ENCODE peak calls at places on chromosomes 6 and 20, in ten cellular contexts. T is A549; Y is stimulated activated CD4-positive, alpha-beta T cell treated with anti-CD3 and anti-CD28 coated beads, Interleukin-2, amount 100 ng/mL, for 24 hours; H is adrenal gland; W is NCI-H1694; I is WTC11; P is stimulated activated effector memory CD8-positive, alpha-beta T cell treated with anti-CD3 and anti-CD28 coated beads, Interleukin-12 subunit alpha, Interleukin-12 subunit beta, amount 100 ng/mL, for 72 hours; K is C1 segment of cervical spinal cord; B is SJSA1; Z is Ammon's horn. L is an unnamed sample.

GRCh38 chr6:41549673-41550072 is 3.5 kb downstream of the FOXP4 start:
- DNase-seq in W (no peak), H (no peak), I (no peak), P (no peak), Y (no peak), Z (no peak), B (no peak), K (no peak), T (no peak), L (no peak)

GRCh38 chr20:59020938-59021551 is 1.8 kb downstream of the TUBB1 start:
- DNase-seq in T (no peak), Y (peak; percentile 11), P (no peak), Z (no peak), I (no peak), H (no peak), W (no peak), B (no peak), K (no peak), L (no peak)

GRCh38 chr20:36309643-36310042 is 3.5 kb downstream of the DLGAP4 start:
- DNase-seq in P (no peak), Y (no peak), B (peak; percentile 27), T (no peak), I (no peak), Z (no peak), W (no peak), H (no peak), K (no peak), L (no peak)

GRCh38 chr20:50085481-50086365 is 27.2 kb downstream of the UBE2V1 start:
- DNase-seq in H (peak; percentile 53), K (no peak), P (no peak), I (peak; percentile 50), W (peak; percentile 47), Z (peak; percentile 82), T (peak; percentile 70), Y (peak; percentile 36), B (no peak), L (peak; percentile 82)

GRCh38 chr20:10374036-10374435 is 60.0 kb downstream of the MKKS start:
- DNase-seq in B (no peak), K (no peak), H (no peak), Y (no peak), Z (no peak), P (no peak), T (no peak), I (no peak), W (no peak), L (no peak)

GRCh38 chr20:3222635-3223600 is 13.6 kb downstream of the ITPA start:
- DNase-seq in H (no peak), I (no peak), T (peak; percentile 69), B (no peak), Y (no peak), W (peak; percentile 65), Z (no peak), K (no peak), P (no peak), L (no peak)

GRCh38 chr20:53941680-53942079 is 128.7 kb downstream of the BCAS1 start:
- DNase-seq in K (no peak), Z (no peak), H (no peak), T (no peak), W (no peak), Y (no peak), P (no peak), I (no peak), B (no peak), L (no peak)

GRCh38 chr6:160036790-160037206 is 67.9 kb downstream of the IGF2R start:
- DNase-seq in Y (no peak), Z (no peak), W (no peak), K (no peak), I (no peak), T (no peak), H (peak; percentile 58), B (no peak), P (no peak), L (no peak)

GRCh38 chr20:33787253-33787891 is 23.8 kb upstream of the CHMP4B start:
- DNase-seq in Z (no peak), H (no peak), Y (no peak), I (no peak), T (no peak), W (no peak), K (no peak), P (no peak), B (no peak), L (no peak)

GRCh38 chr6:133947302-133947900 is 5.6 kb upstream of the TBPL1 start:
- DNase-seq in Z (no peak), T (no peak), H (no peak), Y (no peak), W (peak; percentile 85), P (no peak), I (no peak), K (no peak), B (no peak), L (peak; percentile 86)

GRCh38 chr20:58021481-58021880 is 207.0 kb downstream of the ANKRD60 start:
- DNase-seq in Y (no peak), T (peak; percentile 42), Z (no peak), W (no peak), B (no peak), P (no peak), I (peak; percentile 77), K (no peak), H (no peak), L (no peak)

GRCh38 chr6:116382587-116382986 is 11.8 kb downstream of the DSE start:
- DNase-seq in K (no peak), Z (no peak), W (no peak), T (no peak), Y (no peak), I (no peak), P (no peak), B (no peak), H (no peak), L (no peak)

GRCh38 chr20:51303731-51304670 is 238.5 kb downstream of the NFATC2 start:
- DNase-seq in W (no peak), Z (no peak), Y (no peak), T (no peak), K (no peak), B (no peak), P (no peak), I (no peak), H (no peak), L (no peak)

GRCh38 chr6:168524644-168525043 is 83.7 kb downstream of the SMOC2 start:
- DNase-seq in Z (no peak), K (no peak), P (no peak), H (no peak), T (no peak), Y (no peak), B (no peak), I (peak; percentile 69), W (no peak), L (no peak)

GRCh38 chr20:51345601-51346101 is 196.9 kb downstream of the NFATC2 start:
- DNase-seq in H (peak; percentile 47), Y (no peak), Z (no peak), P (no peak), T (peak; percentile 60), B (no peak), I (no peak), W (no peak), K (no peak), L (no peak)

GRCh38 chr6:126307859-126308258 is 32.1 kb upstream of the CENPW start:
- DNase-seq in T (peak; percentile 1), P (no peak), Y (no peak), K (no peak), I (no peak), W (peak; percentile 28), B (no peak), Z (no peak), H (no peak), L (no peak)

GRCh38 chr6:72783667-72784066 is 161.8 kb downstream of the KCNQ5 start:
- DNase-seq in K (no peak), I (no peak), Z (no peak), H (no peak), W (no peak), P (no peak), T (no peak), Y (no peak), B (no peak), L (no peak)

GRCh38 chr6:36820700-36821580 is 18.3 kb downstream of the CPNE5 start:
- DNase-seq in Z (no peak), B (no peak), Y (no peak), T (no peak), I (peak; percentile 35), P (no peak), K (no peak), H (peak; percentile 31), W (no peak), L (no peak)

GRCh38 chr6:3363296-3364025 is 93.4 kb downstream of the SLC22A23 start:
- DNase-seq in H (peak; percentile 9), Z (no peak), P (no peak), K (no peak), B (no peak), W (no peak), Y (no peak), T (no peak), I (no peak), L (no peak)

GRCh38 chr20:63060057-63060991 is 53.6 kb upstream of the BHLHE23 start:
- DNase-seq in Z (peak; percentile 44), K (no peak), Y (no peak), H (peak; percentile 15), W (peak; percentile 88), P (no peak), I (peak; percentile 11), T (no peak), B (peak; percentile 51), L (peak; percentile 93)

GRCh38 chr6:81831274-81831673 is 78.8 kb upstream of the TENT5A start:
- DNase-seq in Y (no peak), B (no peak), K (no peak), T (no peak), H (no peak), Z (no peak), W (no peak), P (no peak), I (no peak), L (no peak)

GRCh38 chr6:13492357-13492756 is 5.0 kb upstream of the GFOD1 start:
- DNase-seq in K (no peak), P (no peak), Z (no peak), B (peak; percentile 13), H (no peak), Y (no peak), W (no peak), T (no peak), I (no peak), L (no peak)

GRCh38 chr6:138509371-138509770 is 10.1 kb upstream of the NHSL1 start:
- DNase-seq in H (peak; percentile 60), I (peak; percentile 43), B (no peak), W (peak; percentile 73), Z (peak; percentile 77), T (peak; percentile 62), K (no peak), Y (peak; percentile 34), P (no peak), L (peak; percentile 84)

GRCh38 chr6:89146748-89147715 is 1.2 kb downstream of the PM20D2 start:
- DNase-seq in P (peak; percentile 20), W (no peak), Z (peak; percentile 16), H (peak; percentile 5), I (peak; percentile 46), B (peak; percentile 52), T (peak; percentile 36), Y (peak; percentile 31), K (no peak), L (peak; percentile 62)

GRCh38 chr20:9831032-9831431 is 7.8 kb downstream of the PAK5 start:
- DNase-seq in Y (no peak), B (no peak), W (no peak), T (no peak), P (no peak), H (no peak), I (peak; percentile 32), K (no peak), Z (no peak), L (no peak)

GRCh38 chr6:170289108-170289931 is 1.6 kb downstream of the DLL1 start:
- DNase-seq in W (no peak), H (no peak), T (no peak), B (no peak), Y (no peak), P (no peak), I (peak; percentile 45), Z (no peak), K (no peak), L (no peak)

GRCh38 chr20:36836591-36837329 is 39.2 kb upstream of the TLDC2 start:
- DNase-seq in W (peak; percentile 73), K (no peak), H (peak; percentile 87), P (peak; percentile 73), I (peak; percentile 90), Z (peak; percentile 53), T (peak; percentile 87), Y (peak; percentile 48), B (peak; percentile 78), L (peak; percentile 59)

GRCh38 chr20:42752620-42753019 is 437.1 kb downstream of the PTPRT start:
- DNase-seq in Y (no peak), K (no peak), W (no peak), H (no peak), Z (no peak), B (no peak), I (no peak), P (no peak), T (no peak), L (no peak)